ENCODE peak calls at places on chromosomes 11 and 22, in five cellular contexts. S, E, F, O and D are unnamed samples.

GRCh38 chr11:87753143-87753542 is 422.1 kb downstream of the RAB38 start:
- DNase-seq in S (no peak), O (no peak), E (no peak), F (no peak), D (no peak)

GRCh38 chr11:76615950-76616349 is 54.6 kb downstream of the LRRC32 start:
- DNase-seq in O (no peak), S (no peak), E (no peak), F (no peak), D (no peak)

GRCh38 chr22:17612057-17612456 is 16.5 kb downstream of the ATP6V1E1 start:
- DNase-seq in F (no peak), O (no peak), E (no peak), S (no peak), D (no peak)

GRCh38 chr11:73234403-73235181 is 16.5 kb downstream of the P2RY2 start:
- DNase-seq in O (no peak), F (no peak), S (no peak), E (no peak), D (no peak)

GRCh38 chr22:25069758-25070461 is 117.4 kb downstream of the KIAA1671 start:
- DNase-seq in E (no peak), O (no peak), F (no peak), S (no peak), D (no peak)

GRCh38 chr11:46554205-46555162 is 39.3 kb downstream of the AMBRA1 start:
- DNase-seq in S (no peak), O (no peak), F (peak; percentile 99), E (no peak), D (no peak)

GRCh38 chr11:75107187-75107586 is 10.5 kb upstream of the OR2AT4 start:
- DNase-seq in F (no peak), S (no peak), O (no peak), E (no peak), D (no peak)

GRCh38 chr11:113090716-113091577 is 129.7 kb downstream of the NCAM1 start:
- DNase-seq in O (no peak), S (no peak), E (no peak), F (no peak), D (no peak)

GRCh38 chr22:49272546-49273125 is 555.0 kb downstream of the BRD1 start:
- DNase-seq in F (no peak), O (no peak), E (no peak), S (no peak), D (no peak)

GRCh38 chr11:125364085-125364822 is 131.8 kb downstream of the FEZ1 start:
- DNase-seq in F (no peak), O (no peak), E (no peak), S (no peak), D (no peak)

GRCh38 chr22:50208939-50209892 is 8.4 kb downstream of the SELENOO start:
- DNase-seq in S (no peak), E (no peak), F (no peak), O (no peak), D (no peak)

GRCh38 chr22:35305525-35306070 is 5.9 kb downstream of the TOM1 start:
- DNase-seq in S (no peak), F (no peak), O (no peak), E (no peak), D (no peak)

GRCh38 chr22:11626422-11626773 is 3901.6 kb upstream of the OR11H1 start:
- DNase-seq in E (no peak), O (no peak), S (no peak), F (no peak), D (no peak)

DNA sequence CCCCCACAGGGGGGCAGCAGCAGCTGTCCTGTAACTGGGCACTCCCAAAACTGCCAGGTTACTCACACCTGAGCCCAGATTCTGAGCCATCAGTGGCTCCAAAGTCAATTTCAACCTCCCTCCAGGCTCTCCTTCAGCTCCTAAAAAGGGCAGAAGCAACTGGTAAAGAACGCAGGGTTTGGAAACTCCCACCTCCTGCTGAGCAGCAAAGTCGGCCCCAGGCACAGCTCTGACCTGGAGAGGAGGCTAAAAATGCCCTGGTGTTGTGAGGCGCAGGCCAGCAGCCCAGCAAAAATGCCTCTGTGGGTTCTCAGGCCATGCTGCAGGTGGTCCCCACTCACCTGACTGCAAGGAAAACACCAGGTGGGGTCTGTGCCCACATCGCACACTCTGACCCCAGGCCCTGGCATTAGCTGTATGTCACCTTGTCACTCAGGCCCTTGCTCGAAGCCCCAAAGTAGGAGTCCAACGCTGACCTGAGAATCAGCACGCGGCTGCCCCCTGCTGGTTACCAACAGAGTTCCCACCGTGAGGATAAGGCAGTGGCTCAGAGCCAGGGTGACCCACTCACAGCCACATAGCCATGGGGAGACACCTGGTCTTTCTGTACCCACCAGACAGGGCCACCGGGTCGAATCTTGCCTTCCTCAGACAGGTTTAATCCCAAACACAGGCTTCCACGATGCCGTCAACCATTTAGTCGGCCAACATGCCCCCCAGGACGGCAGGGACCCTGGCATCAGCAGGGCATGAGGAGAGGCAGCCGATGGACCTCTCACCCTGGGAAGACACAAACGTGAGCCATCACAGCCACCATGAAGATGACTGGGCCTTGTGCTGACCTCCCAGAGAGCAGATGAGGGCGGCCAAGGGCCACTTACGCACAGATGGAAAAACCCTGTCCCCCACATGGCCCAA is 11.1 kb downstream of the POLR3H start:
- DNase-seq in E (peak; percentile 43), F (peak; percentile 58), S (peak; percentile 81), O (no peak), D (peak; percentile 76)
- TF ChIP-seq POLR2AphosphoS5 in E (no peak), F (no peak), S (no peak), O (peak; percentile 13), D (no peak)

GRCh38 chr11:71253794-71254193 is 1.4 kb upstream of the SHANK2 start:
- DNase-seq in O (no peak), F (no peak), E (no peak), S (no peak), D (no peak)
- TF ChIP-seq TAF1 in O (no peak), F (no peak), E (no peak), S (no peak), D (no peak)

GRCh38 chr11:62336949-62337681 is at the start of gene ASRGL1:
- DNase-seq in S (peak; percentile 72), E (peak; percentile 89), O (peak; percentile 54), F (peak; percentile 43), D (peak; percentile 56)
- TF ChIP-seq POLR2A in S (no peak), E (peak; percentile 63), O (peak; percentile 42), F (peak; percentile 74), D (no peak)

GRCh38 chr11:68855205-68855978 is 13.7 kb upstream of the CPT1A start:
- DNase-seq in F (no peak), S (no peak), E (no peak), O (no peak), D (peak; percentile 44)
- TF ChIP-seq POLR2AphosphoS5 in F (no peak), S (no peak), E (no peak), O (no peak), D (no peak)

GRCh38 chr22:38032681-38033521 is 24.3 kb upstream of the PICK1 start:
- DNase-seq in F (peak; percentile 51), E (peak; percentile 23), S (no peak), O (no peak), D (no peak)

GRCh38 chr22:38035530-38035885 is 21.7 kb upstream of the PICK1 start:
- DNase-seq in S (no peak), F (no peak), E (no peak), O (no peak), D (no peak)

GRCh38 chr22:38034884-38035529 is 22.2 kb upstream of the PICK1 start:
- DNase-seq in S (no peak), E (no peak), O (no peak), F (no peak), D (no peak)

GRCh38 chr22:38033522-38034277 is 23.5 kb upstream of the PICK1 start:
- DNase-seq in F (no peak), S (no peak), E (peak; percentile 13), O (no peak), D (no peak)

DNA sequence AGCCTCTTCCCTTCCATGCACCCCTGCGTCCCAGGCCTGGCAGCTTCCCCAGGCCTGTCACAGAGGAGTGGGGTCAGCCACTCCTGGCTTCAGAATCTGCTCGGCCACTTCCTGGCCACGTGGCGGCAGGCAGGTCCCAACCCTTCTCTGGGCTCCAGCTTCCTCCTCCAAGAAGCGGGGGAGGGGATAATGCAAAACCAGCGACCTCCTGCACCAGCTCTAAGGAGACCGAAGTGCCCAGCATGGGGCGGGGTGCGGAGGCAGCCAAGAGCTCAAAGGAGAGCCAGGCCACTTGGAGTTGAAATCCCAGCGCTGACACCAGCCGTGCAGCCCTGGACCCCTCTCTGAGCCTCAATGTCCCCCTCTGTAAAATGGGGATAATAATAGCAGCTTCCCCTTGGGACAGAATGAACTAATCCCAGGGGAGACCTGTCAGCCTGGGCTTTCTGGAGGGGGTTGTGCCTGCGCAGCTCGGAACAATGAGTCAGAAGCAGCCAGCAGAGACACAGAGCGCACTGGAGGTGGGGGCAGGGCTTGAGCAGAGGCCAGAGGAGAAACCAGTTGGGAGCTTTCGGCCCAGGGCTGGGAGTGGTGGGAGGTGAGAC is 22.8 kb upstream of the PICK1 start:
- DNase-seq in O (peak; percentile 56), F (peak; percentile 50), S (no peak), E (peak; percentile 82), D (no peak)
- TF ChIP-seq TAF1 in O (peak; percentile 55), F (no peak), S (no peak), E (no peak), D (no peak)

GRCh38 chr11:117814204-117814765 is 10.3 kb downstream of the FXYD2 start:
- DNase-seq in O (no peak), F (no peak), E (no peak), S (no peak), D (no peak)
- TF ChIP-seq POLR2A in O (no peak), F (no peak), E (no peak), S (no peak), D (no peak)

DNA sequence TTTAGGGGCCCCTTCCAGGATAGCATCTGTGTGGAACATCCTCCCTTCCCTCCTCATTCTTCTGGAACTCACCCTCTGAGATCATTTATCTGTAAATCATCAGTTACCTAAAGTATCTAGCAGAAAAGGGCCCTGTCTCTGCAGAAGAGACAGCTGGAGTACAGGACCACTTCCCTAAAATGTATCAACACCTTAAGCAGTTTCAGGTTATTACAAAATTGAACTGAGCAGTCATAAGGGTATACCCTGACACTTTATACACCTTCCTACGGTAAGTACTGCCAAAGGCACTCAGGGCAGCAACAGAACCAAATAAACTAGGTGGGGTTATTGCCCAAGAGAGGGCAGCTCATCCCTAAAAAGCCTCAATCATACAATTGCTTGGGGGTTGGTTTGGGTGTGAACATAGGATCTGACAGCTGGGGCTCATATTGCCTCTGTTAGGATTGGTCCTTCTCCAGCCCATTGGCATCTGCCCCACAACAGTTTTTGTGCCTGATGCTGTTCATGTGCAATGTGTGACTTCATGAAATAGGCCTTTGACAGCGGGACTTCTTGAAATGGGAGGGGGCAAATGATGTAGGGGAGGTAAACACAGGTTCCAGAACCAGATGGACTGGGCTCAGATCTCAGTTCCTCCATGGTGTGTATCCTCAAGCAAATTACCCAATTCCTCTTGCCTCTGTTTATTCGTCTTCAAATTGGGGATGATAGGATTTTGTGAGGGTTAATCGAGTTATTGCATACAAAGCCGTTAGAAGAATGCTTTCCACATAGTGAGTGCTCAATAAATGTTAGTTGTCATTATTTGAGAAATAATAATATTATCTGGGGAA is 2.9 kb downstream of the POU2AF3 start:
- DNase-seq in S (no peak), O (no peak), E (no peak), F (no peak), D (no peak)
- TF ChIP-seq POLR2AphosphoS5 in S (no peak), O (no peak), E (no peak), F (no peak), D (no peak)

DNA sequence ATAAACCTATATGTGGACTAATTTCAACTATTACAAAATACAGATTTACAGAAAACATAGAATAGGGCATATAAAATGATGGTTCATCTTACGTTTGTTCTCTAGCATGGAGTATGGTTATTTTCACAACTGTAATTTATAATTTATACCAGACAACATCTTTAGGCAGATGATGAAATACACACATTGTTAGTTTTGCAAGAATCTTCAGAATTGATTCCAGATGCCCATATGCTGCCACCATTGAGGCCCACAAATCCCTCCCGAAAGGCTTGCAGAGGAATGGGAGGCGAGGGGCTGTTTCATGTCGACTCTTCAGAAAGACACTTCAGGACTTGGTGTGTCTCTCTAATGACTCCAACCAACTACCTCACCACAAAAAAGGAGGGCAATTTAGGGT is 6.2 kb downstream of the PTPN5 start:
- DNase-seq in O (no peak), F (no peak), S (no peak), E (no peak), D (no peak)
- TF ChIP-seq TAF1 in O (no peak), F (no peak), S (no peak), E (no peak), D (no peak)